ENCODE peak calls at places on chromosome 1, in ten cellular contexts. E is Karpas-422, O is colonic mucosa, S is HL-60, K is retinal pigment epithelial cell, D is fibroblast of lung, I is suprapubic skin, B is epithelial cell of esophagus, L is fibroblast of pulmonary artery, Y is GM23248. N is an unnamed sample.

GRCh38 chr1:167720965-167721616 is 691 bp upstream of the MPZL1 start:
- DNase-seq in E (peak), O (peak), S (peak), K (no peak), D (peak), I (no peak), B (peak), L (peak), Y (peak), N (peak)

GRCh38 chr1:78663916-78664315 is 14.3 kb downstream of the IFI44 start:
- DNase-seq in E (no peak), O (no peak), S (no peak), K (no peak), D (no peak), I (no peak), B (no peak), L (no peak), Y (no peak), N (no peak)

GRCh38 chr1:77687519-77687906 is 5.1 kb upstream of the ZZZ3 start:
- DNase-seq in E (no peak), O (peak), S (no peak), K (no peak), D (peak), I (no peak), B (peak), L (peak), Y (peak), N (peak)

GRCh38 chr1:108856994-108857393 is at the start of gene AKNAD1:
- DNase-seq in E (no peak), O (no peak), S (no peak), K (no peak), D (no peak), I (no peak), B (no peak), L (no peak), Y (no peak), N (no peak)

GRCh38 chr1:225426395-225427248 is 1.2 kb downstream of the LBR start:
- DNase-seq in E (peak), O (peak), S (no peak), K (no peak), D (peak), I (no peak), B (peak), L (peak), Y (peak), N (peak)

GRCh38 chr1:62849031-62849430 is 65.1 kb downstream of the ATG4C start:
- DNase-seq in E (peak), O (no peak), S (no peak), K (no peak), D (no peak), I (no peak), B (peak), L (no peak), Y (no peak), N (no peak)

GRCh38 chr1:212858461-212859265 is 588 bp downstream of the FLVCR1 start:
- DNase-seq in E (peak), O (peak), S (no peak), K (peak), D (peak), I (peak), B (peak), L (peak), Y (peak), N (peak)

GRCh38 chr1:228860911-228861829 is 125.9 kb downstream of the RHOU start:
- DNase-seq in E (no peak), O (peak), S (no peak), K (peak), D (peak), I (peak), B (peak), L (peak), Y (peak), N (peak)

GRCh38 chr1:157925419-157926166 is 67.9 kb upstream of the KIRREL1 start:
- DNase-seq in E (no peak), O (no peak), S (no peak), K (no peak), D (no peak), I (no peak), B (no peak), L (no peak), Y (no peak), N (no peak)

GRCh38 chr1:192516776-192517297 is 58.7 kb upstream of the RGS1 start:
- DNase-seq in E (peak), O (peak), S (peak), K (peak), D (peak), I (no peak), B (no peak), L (no peak), Y (no peak), N (no peak)

GRCh38 chr1:110864260-110864659 is 8.7 kb upstream of the CD53 start:
- DNase-seq in E (no peak), O (no peak), S (no peak), K (no peak), D (no peak), I (no peak), B (no peak), L (no peak), Y (no peak), N (no peak)

GRCh38 chr1:189323090-189323489 is 1154.6 kb downstream of the BRINP3 start:
- DNase-seq in E (no peak), O (no peak), S (no peak), K (peak), D (peak), I (no peak), B (no peak), L (peak), Y (no peak), N (no peak)

GRCh38 chr1:183278736-183279591 is 92.9 kb downstream of the LAMC2 start:
- DNase-seq in E (peak), O (no peak), S (peak), K (peak), D (peak), I (no peak), B (peak), L (peak), Y (peak), N (peak)

GRCh38 chr1:182292193-182292741 is 99.3 kb downstream of the GLUL start:
- DNase-seq in E (no peak), O (no peak), S (no peak), K (no peak), D (no peak), I (no peak), B (no peak), L (no peak), Y (no peak), N (no peak)

GRCh38 chr1:112909847-112910246 is 46.1 kb downstream of the SLC16A1 start:
- DNase-seq in E (no peak), O (no peak), S (no peak), K (no peak), D (no peak), I (no peak), B (no peak), L (no peak), Y (no peak), N (no peak)

GRCh38 chr1:112033422-112034120 is 44.1 kb upstream of the KCND3 start:
- DNase-seq in E (no peak), O (no peak), S (no peak), K (no peak), D (no peak), I (no peak), B (no peak), L (no peak), Y (no peak), N (no peak)

GRCh38 chr1:75559141-75559540 is 51.8 kb downstream of the SLC44A5 start:
- DNase-seq in E (no peak), O (no peak), S (no peak), K (no peak), D (no peak), I (no peak), B (no peak), L (no peak), Y (no peak), N (no peak)

GRCh38 chr1:21667348-21668231 is 1.6 kb downstream of the RAP1GAP start:
- DNase-seq in E (no peak), O (no peak), S (no peak), K (no peak), D (no peak), I (peak), B (no peak), L (no peak), Y (no peak), N (no peak)

GRCh38 chr1:156838972-156839371 is 19.9 kb downstream of the INSRR start:
- DNase-seq in E (peak), O (no peak), S (no peak), K (no peak), D (no peak), I (no peak), B (peak), L (peak), Y (peak), N (no peak)

GRCh38 chr1:17162941-17163340 is 42.0 kb upstream of the PADI1 start:
- DNase-seq in E (no peak), O (no peak), S (no peak), K (no peak), D (peak), I (no peak), B (peak), L (no peak), Y (peak), N (no peak)

GRCh38 chr1:67213164-67213563 is 46.9 kb downstream of the IL23R start:
- DNase-seq in E (peak), O (no peak), S (no peak), K (no peak), D (peak), I (no peak), B (peak), L (peak), Y (peak), N (no peak)

GRCh38 chr1:44660176-44660575 is 14.1 kb downstream of the TMEM53 start:
- DNase-seq in E (no peak), O (peak), S (no peak), K (peak), D (no peak), I (no peak), B (no peak), L (peak), Y (no peak), N (peak)

GRCh38 chr1:163912491-163912890 is 590.7 kb downstream of the NUF2 start:
- DNase-seq in E (no peak), O (no peak), S (no peak), K (no peak), D (peak), I (no peak), B (no peak), L (no peak), Y (peak), N (no peak)

GRCh38 chr1:165290143-165290542 is 66.4 kb downstream of the LMX1A start:
- DNase-seq in E (no peak), O (no peak), S (no peak), K (peak), D (peak), I (no peak), B (no peak), L (peak), Y (peak), N (no peak)

GRCh38 chr1:30054126-30054525 is 669.3 kb downstream of the MATN1 start:
- DNase-seq in E (no peak), O (no peak), S (no peak), K (no peak), D (no peak), I (no peak), B (no peak), L (no peak), Y (no peak), N (no peak)

GRCh38 chr1:15522551-15522950 is 1.5 kb downstream of the CASP9 start:
- DNase-seq in E (no peak), O (no peak), S (no peak), K (no peak), D (no peak), I (no peak), B (no peak), L (no peak), Y (no peak), N (no peak)

GRCh38 chr1:85330206-85330605 is 53.8 kb upstream of the BCL10 start:
- DNase-seq in E (no peak), O (no peak), S (no peak), K (peak), D (peak), I (no peak), B (peak), L (peak), Y (peak), N (peak)

GRCh38 chr1:108557311-108557710 is 2.6 kb upstream of the EEIG2 start:
- DNase-seq in E (no peak), O (no peak), S (no peak), K (no peak), D (no peak), I (no peak), B (no peak), L (no peak), Y (no peak), N (no peak)

GRCh38 chr1:42734201-42735035 is 5.6 kb downstream of the CLDN19 start:
- DNase-seq in E (no peak), O (no peak), S (no peak), K (no peak), D (no peak), I (peak), B (no peak), L (no peak), Y (no peak), N (no peak)

GRCh38 chr1:232440325-232441059 is 189.4 kb downstream of the SIPA1L2 start:
- DNase-seq in E (no peak), O (no peak), S (no peak), K (no peak), D (peak), I (no peak), B (peak), L (no peak), Y (no peak), N (peak)

GRCh38 chr1:58896211-58897183 is 112.7 kb upstream of the JUN start:
- DNase-seq in E (no peak), O (peak), S (no peak), K (no peak), D (no peak), I (peak), B (no peak), L (no peak), Y (peak), N (no peak)

DNA sequence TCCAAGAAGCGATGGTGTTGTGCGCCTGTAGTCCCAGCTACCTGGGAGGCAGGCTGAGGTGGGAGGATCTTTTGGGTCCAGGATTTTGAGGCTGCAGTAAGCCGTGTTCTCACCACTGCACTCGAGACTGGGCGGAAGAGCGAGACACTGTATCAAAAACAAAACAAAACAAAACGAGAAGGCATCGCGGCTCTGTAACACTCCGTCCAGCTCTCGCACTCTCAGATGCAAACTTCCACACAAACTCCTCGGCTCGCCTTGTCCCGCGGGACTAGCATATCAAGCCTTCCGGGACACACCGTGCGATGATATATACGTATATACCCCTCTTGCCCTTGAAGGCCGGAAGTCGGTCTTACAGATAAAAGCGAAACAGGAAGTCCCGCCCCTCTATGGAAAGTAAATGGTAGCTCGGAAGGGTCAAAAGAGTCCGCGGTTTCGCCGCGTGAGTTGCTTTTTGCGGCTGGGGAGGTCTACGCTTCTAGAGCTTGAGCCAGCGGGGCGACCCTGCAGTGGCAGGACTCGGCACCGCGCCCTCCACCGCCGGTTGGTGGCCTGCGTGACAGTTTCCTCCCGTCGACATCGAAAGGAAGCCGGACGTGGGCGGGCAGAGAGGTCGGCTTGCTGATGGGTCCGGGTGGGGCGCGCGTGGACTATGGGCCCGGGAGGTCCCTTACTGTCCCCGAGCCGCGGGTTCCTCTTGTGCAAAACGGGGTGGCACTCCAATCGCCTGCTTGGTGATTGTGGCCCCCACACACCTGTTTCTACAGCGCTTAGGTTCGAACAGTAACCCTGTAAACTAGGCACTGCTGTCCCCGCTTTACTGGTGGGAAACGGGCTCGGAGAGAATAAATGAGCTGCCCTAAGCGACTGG is at the start of gene COA6:
- DNase-seq in E (peak), O (peak), S (peak), K (peak), D (peak), I (peak), B (peak), L (peak), Y (peak), N (peak)
- H3K4me3 ChIP-seq in E (peak), O (peak), S (peak), K (peak), D (peak), I (peak), B (peak), L (peak), Y (peak), N (peak)

DNA sequence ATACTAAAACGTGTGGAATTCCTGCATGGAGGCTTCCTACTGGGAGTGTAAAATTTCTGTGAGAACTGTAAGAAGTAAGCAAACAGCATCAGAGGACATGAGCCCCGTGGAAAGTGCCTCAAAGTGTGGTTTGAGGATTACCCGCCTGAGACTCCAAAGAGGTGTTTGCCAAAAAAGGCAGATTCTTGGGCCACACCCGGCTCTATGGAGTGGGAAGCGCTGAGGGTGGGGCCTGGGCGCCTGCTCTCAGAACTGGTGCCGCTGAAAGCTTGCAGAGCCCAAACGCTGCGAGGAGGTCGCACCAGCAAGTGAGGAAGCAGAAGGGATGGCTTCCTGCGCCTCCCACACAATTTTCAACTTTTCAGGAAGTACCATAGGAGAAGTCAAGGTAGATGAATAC is 43.0 kb upstream of the PSEN2 start:
- DNase-seq in E (peak), O (peak), S (no peak), K (no peak), D (no peak), I (peak), B (no peak), L (peak), Y (peak), N (peak)
- H3K4me3 ChIP-seq in E (peak), O (no peak), S (no peak), K (no peak), D (no peak), I (peak), B (no peak), L (no peak), Y (peak), N (no peak)

GRCh38 chr1:24965571-24965930 is 35.5 kb upstream of the RUNX3 start:
- DNase-seq in E (no peak), O (no peak), S (no peak), K (no peak), D (no peak), I (no peak), B (no peak), L (no peak), Y (no peak), N (no peak)
- H3K4me3 ChIP-seq in E (no peak), O (no peak), S (no peak), K (no peak), D (no peak), I (no peak), B (no peak), L (no peak), Y (no peak), N (no peak)

DNA sequence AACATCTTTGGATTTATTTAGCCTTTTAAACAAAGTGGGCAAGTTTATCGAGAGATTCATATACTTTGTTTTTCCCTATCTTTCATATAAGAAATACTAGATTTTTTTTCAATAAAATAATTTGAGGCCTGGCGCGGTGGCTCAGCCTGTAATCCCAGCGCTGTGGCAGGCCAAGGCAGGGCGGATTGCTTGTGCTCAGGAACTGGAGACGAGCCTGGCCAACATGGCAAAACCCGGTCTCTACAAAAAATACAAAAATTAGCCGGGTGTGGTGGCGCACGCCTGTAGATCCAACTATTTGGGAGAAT is 1.6 kb upstream of the CDC14A start:
- DNase-seq in E (no peak), O (no peak), S (no peak), K (no peak), D (peak), I (no peak), B (no peak), L (no peak), Y (no peak), N (peak)
- H3K4me3 ChIP-seq in E (peak), O (peak), S (peak), K (peak), D (peak), I (peak), B (peak), L (peak), Y (peak), N (peak)

DNA sequence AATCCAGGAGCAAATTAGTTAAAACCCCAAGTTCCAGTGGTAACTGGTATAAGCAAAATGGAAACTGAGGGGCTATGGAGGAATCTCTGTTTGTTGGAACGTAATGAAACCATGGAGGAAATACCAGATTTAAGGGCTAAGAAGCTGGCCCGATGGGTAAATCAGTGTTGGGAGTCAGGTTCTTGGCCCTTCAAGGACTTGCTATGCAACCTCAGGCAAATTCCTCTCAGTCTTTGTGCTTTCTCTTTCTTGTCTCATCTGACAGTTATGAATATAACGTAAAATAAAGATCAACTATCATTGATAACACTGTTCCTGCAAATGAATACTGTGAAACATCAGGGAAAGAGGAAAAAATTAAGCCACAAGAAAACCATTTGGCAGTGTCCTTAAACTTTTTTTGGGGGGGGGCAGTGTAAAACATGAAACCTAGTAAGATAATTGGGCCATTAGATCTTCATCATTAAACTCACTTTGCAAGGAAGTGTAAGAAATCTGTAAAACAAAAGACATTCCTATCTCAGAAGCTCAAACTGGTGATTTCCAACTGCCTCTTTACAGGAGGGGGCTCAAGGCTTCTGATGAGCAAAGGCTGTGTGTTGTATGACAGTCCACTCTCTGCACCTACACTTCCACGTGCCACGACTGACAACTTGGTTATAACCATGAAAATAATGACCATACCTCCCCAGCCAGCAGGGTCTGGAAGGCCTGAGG is 47.6 kb downstream of the LHX4 start:
- DNase-seq in E (no peak), O (no peak), S (no peak), K (no peak), D (no peak), I (no peak), B (no peak), L (no peak), Y (no peak), N (no peak)
- H3K4me3 ChIP-seq in E (no peak), O (no peak), S (no peak), K (no peak), D (no peak), I (no peak), B (no peak), L (no peak), Y (no peak), N (no peak)

N was measured in astrocyte of the spinal cord.